ENCODE peak calls at places on chromosome 14, in eight cellular contexts. H, Q, N, R, V, Z, L and C are unnamed samples.

GRCh38 chr14:28766505-28767238 is at the start of gene FOXG1:
- DNase-seq in H (no peak), Q (no peak), N (peak), R (no peak), V (no peak), Z (no peak), L (no peak), C (no peak)

GRCh38 chr14:92546347-92547053 is 32.9 kb downstream of the RIN3 start:
- DNase-seq in H (no peak), Q (no peak), N (no peak), R (no peak), V (no peak), Z (no peak), L (no peak), C (no peak)

GRCh38 chr14:33480589-33481184 is 470.2 kb downstream of the EGLN3 start:
- DNase-seq in H (no peak), Q (no peak), N (no peak), R (no peak), V (no peak), Z (no peak), L (peak), C (no peak)

GRCh38 chr14:79583738-79584405 is 627.4 kb downstream of the DIO2 start:
- DNase-seq in H (no peak), Q (no peak), N (no peak), R (no peak), V (no peak), Z (no peak), L (no peak), C (no peak)

GRCh38 chr14:64549805-64550538 is at the start of gene PPP1R36:
- DNase-seq in H (no peak), Q (no peak), N (no peak), R (peak), V (peak), Z (peak), L (no peak), C (no peak)

GRCh38 chr14:85243306-85243705 is 286.6 kb upstream of the FLRT2 start:
- DNase-seq in H (no peak), Q (no peak), N (no peak), R (no peak), V (no peak), Z (no peak), L (no peak), C (no peak)

GRCh38 chr14:33754264-33754663 is 196.6 kb downstream of the EGLN3 start:
- DNase-seq in H (no peak), Q (no peak), N (no peak), R (no peak), V (no peak), Z (no peak), L (no peak), C (no peak)

GRCh38 chr14:92287987-92288386 is 35.0 kb upstream of the SLC24A4 start:
- DNase-seq in H (no peak), Q (no peak), N (no peak), R (no peak), V (no peak), Z (no peak), L (no peak), C (no peak)

GRCh38 chr14:75630695-75631452 is 29.8 kb downstream of the ERG28 start:
- DNase-seq in H (no peak), Q (no peak), N (no peak), R (no peak), V (no peak), Z (no peak), L (no peak), C (no peak)

GRCh38 chr14:103136388-103137271 is 13.4 kb downstream of the TNFAIP2 start:
- DNase-seq in H (no peak), Q (peak), N (no peak), R (no peak), V (no peak), Z (peak), L (peak), C (no peak)

GRCh38 chr14:21068521-21069387 is 1.4 kb upstream of the ARHGEF40 start:
- DNase-seq in H (peak), Q (no peak), N (peak), R (peak), V (no peak), Z (no peak), L (peak), C (peak)

GRCh38 chr14:75456069-75457023 is 28.5 kb downstream of the JDP2 start:
- DNase-seq in H (no peak), Q (no peak), N (no peak), R (no peak), V (no peak), Z (no peak), L (no peak), C (no peak)

GRCh38 chr14:74670726-74671125 is 42.2 kb downstream of the AREL1 start:
- DNase-seq in H (no peak), Q (no peak), N (no peak), R (no peak), V (no peak), Z (no peak), L (no peak), C (no peak)

GRCh38 chr14:50311337-50311973 is 574 bp downstream of the L2HGDH start:
- DNase-seq in H (no peak), Q (no peak), N (peak), R (no peak), V (no peak), Z (no peak), L (no peak), C (no peak)

GRCh38 chr14:99258341-99258781 is 13.6 kb downstream of the BCL11B start:
- DNase-seq in H (no peak), Q (no peak), N (no peak), R (no peak), V (no peak), Z (no peak), L (no peak), C (no peak)
- H3K27ac ChIP-seq in H (peak), Q (no peak), N (no peak), R (peak), V (no peak), Z (no peak), L (no peak), C (no peak)

GRCh38 chr14:32312010-32312331 is 17.1 kb upstream of the AKAP6 start:
- DNase-seq in H (no peak), Q (no peak), N (no peak), R (no peak), V (no peak), Z (no peak), L (no peak), C (no peak)
- H3K27ac ChIP-seq in H (no peak), Q (no peak), N (no peak), R (no peak), V (no peak), Z (no peak), L (no peak), C (no peak)

DNA sequence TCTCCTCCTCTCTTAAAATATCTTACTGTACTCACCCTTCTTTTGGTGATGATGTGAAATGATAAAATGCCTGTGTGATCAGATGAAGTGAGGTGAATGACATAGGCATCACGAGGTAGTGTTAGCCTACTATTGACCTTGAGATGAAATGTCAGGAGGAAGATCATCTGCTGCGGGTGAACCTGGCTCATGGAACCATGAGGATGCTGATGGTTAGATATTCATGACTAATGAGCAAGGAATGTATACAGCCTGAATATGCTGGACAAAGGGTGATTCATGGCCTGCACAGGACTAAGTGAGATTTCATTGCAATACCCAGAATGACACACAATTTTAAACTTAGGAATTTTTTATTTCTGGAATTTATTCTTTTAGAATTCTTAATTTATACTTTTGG is 89.6 kb downstream of the DAAM1 start:
- DNase-seq in H (no peak), Q (no peak), N (no peak), R (no peak), V (no peak), Z (no peak), L (no peak), C (no peak)
- H3K27ac ChIP-seq in H (no peak), Q (no peak), N (no peak), R (no peak), V (no peak), Z (no peak), L (no peak), C (no peak)

GRCh38 chr14:99252443-99252939 is 19.5 kb downstream of the BCL11B start:
- DNase-seq in H (no peak), Q (no peak), N (no peak), R (no peak), V (no peak), Z (no peak), L (no peak), C (no peak)
- H3K27ac ChIP-seq in H (no peak), Q (no peak), N (no peak), R (peak), V (no peak), Z (no peak), L (no peak), C (no peak)

GRCh38 chr14:95664546-95664945 is 21.7 kb upstream of the TCL1B start:
- DNase-seq in H (peak), Q (no peak), N (no peak), R (no peak), V (no peak), Z (no peak), L (no peak), C (no peak)
- H3K27ac ChIP-seq in H (no peak), Q (no peak), N (no peak), R (no peak), V (no peak), Z (no peak), L (no peak), C (no peak)

GRCh38 chr14:68145036-68145435 is 325.5 kb downstream of the RAD51B start:
- DNase-seq in H (no peak), Q (no peak), N (no peak), R (no peak), V (no peak), Z (no peak), L (no peak), C (no peak)
- H3K27ac ChIP-seq in H (peak), Q (peak), N (no peak), R (no peak), V (peak), Z (no peak), L (no peak), C (no peak)

DNA sequence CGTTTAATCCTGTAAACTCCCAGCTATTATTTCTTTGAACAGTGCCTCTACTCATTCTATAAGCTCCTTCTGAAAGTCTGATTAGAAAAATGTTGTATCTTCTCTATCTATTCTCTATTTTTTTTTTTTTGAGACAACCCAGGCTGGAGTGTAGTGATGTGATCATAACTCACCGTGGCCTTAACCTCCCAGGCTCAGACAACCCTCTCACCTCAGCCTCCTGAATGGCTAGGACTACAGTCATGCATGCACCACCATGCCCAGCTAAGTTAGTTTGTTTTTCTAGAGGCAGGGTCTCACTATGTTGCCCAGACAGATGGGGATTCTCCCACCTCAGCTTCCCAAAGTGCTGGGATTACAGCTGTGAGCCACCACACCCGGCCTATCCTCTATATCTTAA is 66.6 kb downstream of the RPS6KA5 start:
- DNase-seq in H (no peak), Q (no peak), N (no peak), R (no peak), V (no peak), Z (no peak), L (no peak), C (no peak)
- H3K27ac ChIP-seq in H (no peak), Q (no peak), N (no peak), R (no peak), V (no peak), Z (no peak), L (no peak), C (no peak)

GRCh38 chr14:65613251-65613650 is 200.7 kb downstream of the FUT8 start:
- DNase-seq in H (no peak), Q (no peak), N (no peak), R (no peak), V (no peak), Z (no peak), L (no peak), C (no peak)
- H3K27ac ChIP-seq in H (no peak), Q (no peak), N (no peak), R (no peak), V (no peak), Z (no peak), L (no peak), C (no peak)